ENCODE peak calls at places on chromosomes 16 and 17, in eight cellular contexts. D, N, O, J, L, G, X and U are unnamed samples.

GRCh38 chr17:72839086-72839728 is 253.3 kb downstream of the SLC39A11 start:
- DNase-seq in D (no peak), N (no peak), O (no peak), J (no peak), L (no peak), G (no peak), X (no peak), U (no peak)

GRCh38 chr17:14006249-14006942 is 62.9 kb upstream of the COX10 start:
- DNase-seq in D (no peak), N (no peak), O (no peak), J (no peak), L (no peak), G (no peak), X (no peak), U (no peak)

GRCh38 chr17:46885956-46886663 is 34.7 kb downstream of the WNT9B start:
- DNase-seq in D (no peak), N (no peak), O (no peak), J (no peak), L (no peak), G (no peak), X (no peak), U (no peak)

GRCh38 chr17:7296189-7296861 is 1.9 kb upstream of the YBX2 start:
- DNase-seq in D (peak; percentile 93), N (peak; percentile 69), O (peak; percentile 87), J (peak; percentile 96), L (peak; percentile 58), G (peak; percentile 41), X (peak; percentile 44), U (peak; percentile 90)

GRCh38 chr17:44134752-44135568 is 6.8 kb upstream of the HROB start:
- DNase-seq in D (no peak), N (no peak), O (no peak), J (no peak), L (no peak), G (no peak), X (no peak), U (no peak)

GRCh38 chr17:35087731-35088646 is 24.5 kb upstream of the RFFL start:
- DNase-seq in D (peak; percentile 71), N (peak; percentile 72), O (peak; percentile 68), J (no peak), L (peak; percentile 34), G (peak; percentile 38), X (peak; percentile 13), U (peak; percentile 49)

GRCh38 chr16:28029387-28030002 is 34.0 kb downstream of the GSG1L start:
- DNase-seq in D (no peak), N (no peak), O (no peak), J (no peak), L (no peak), G (no peak), X (no peak), U (no peak)

GRCh38 chr16:73279451-73279850 is 231.5 kb upstream of the ZFHX3 start:
- DNase-seq in D (no peak), N (no peak), O (no peak), J (no peak), L (no peak), G (no peak), X (no peak), U (no peak)

GRCh38 chr16:71867934-71868333 is 16.0 kb downstream of the ZNF821 start:
- DNase-seq in D (no peak), N (no peak), O (no peak), J (no peak), L (no peak), G (no peak), X (no peak), U (no peak)

GRCh38 chr16:54446639-54447038 is 160.1 kb upstream of the IRX3 start:
- DNase-seq in D (no peak), N (no peak), O (peak; percentile 66), J (no peak), L (no peak), G (no peak), X (no peak), U (peak; percentile 11)

GRCh38 chr16:47519037-47519436 is 57.9 kb downstream of the PHKB start:
- DNase-seq in D (no peak), N (no peak), O (no peak), J (no peak), L (no peak), G (no peak), X (no peak), U (no peak)

GRCh38 chr16:49858200-49859129 is 2.6 kb upstream of the ZNF423 start:
- DNase-seq in D (peak; percentile 81), N (no peak), O (peak; percentile 79), J (peak; percentile 88), L (peak; percentile 29), G (no peak), X (no peak), U (no peak)

GRCh38 chr16:66250686-66251405 is 115.6 kb upstream of the CDH5 start:
- DNase-seq in D (peak; percentile 44), N (no peak), O (peak; percentile 78), J (no peak), L (no peak), G (no peak), X (no peak), U (no peak)

GRCh38 chr17:17782425-17783120 is 54.2 kb downstream of the SREBF1 start:
- DNase-seq in D (peak; percentile 54), N (no peak), O (peak; percentile 41), J (peak; percentile 88), L (no peak), G (no peak), X (no peak), U (peak; percentile 20)

GRCh38 chr17:17779015-17779611 is 57.7 kb downstream of the SREBF1 start:
- DNase-seq in D (no peak), N (no peak), O (peak; percentile 45), J (no peak), L (no peak), G (no peak), X (no peak), U (no peak)

GRCh38 chr17:17783121-17783824 is 53.5 kb downstream of the SREBF1 start:
- DNase-seq in D (peak; percentile 62), N (peak; percentile 65), O (peak; percentile 82), J (peak; percentile 92), L (peak; percentile 61), G (peak; percentile 61), X (peak; percentile 35), U (peak; percentile 55)

GRCh38 chr17:17781591-17782424 is 55.0 kb downstream of the SREBF1 start:
- DNase-seq in D (peak; percentile 83), N (peak; percentile 57), O (peak; percentile 83), J (peak; percentile 88), L (peak; percentile 27), G (peak; percentile 32), X (no peak), U (peak; percentile 18)

GRCh38 chr17:17780941-17781590 is 55.7 kb downstream of the SREBF1 start:
- DNase-seq in D (peak; percentile 84), N (no peak), O (peak; percentile 34), J (peak; percentile 82), L (no peak), G (no peak), X (no peak), U (peak; percentile 35)
- H3K4me3 ChIP-seq in D (peak overlapping the region; percentile 35), N (no peak overlapping the region), O (no peak overlapping the region), J (peak overlapping the region; percentile 89), L (no peak overlapping the region), G (no peak overlapping the region), X (no peak overlapping the region), U (no peak overlapping the region)

GRCh38 chr16:81029930-81030604 is 5.6 kb upstream of the ATMIN start:
- DNase-seq in D (no peak), N (no peak), O (no peak), J (no peak), L (no peak), G (no peak), X (no peak), U (no peak)
- H3K36me3 ChIP-seq in D (no peaks in the 10 kb centered on the region), N (peaks cover 2% of the 10 kb centered on the region), O (no peaks in the 10 kb centered on the region), J (peaks cover 14% of the 10 kb centered on the region), L (no peaks in the 10 kb centered on the region), G (no peaks in the 10 kb centered on the region), X (no peaks in the 10 kb centered on the region), U (peaks cover 39% of the 10 kb centered on the region)

DNA sequence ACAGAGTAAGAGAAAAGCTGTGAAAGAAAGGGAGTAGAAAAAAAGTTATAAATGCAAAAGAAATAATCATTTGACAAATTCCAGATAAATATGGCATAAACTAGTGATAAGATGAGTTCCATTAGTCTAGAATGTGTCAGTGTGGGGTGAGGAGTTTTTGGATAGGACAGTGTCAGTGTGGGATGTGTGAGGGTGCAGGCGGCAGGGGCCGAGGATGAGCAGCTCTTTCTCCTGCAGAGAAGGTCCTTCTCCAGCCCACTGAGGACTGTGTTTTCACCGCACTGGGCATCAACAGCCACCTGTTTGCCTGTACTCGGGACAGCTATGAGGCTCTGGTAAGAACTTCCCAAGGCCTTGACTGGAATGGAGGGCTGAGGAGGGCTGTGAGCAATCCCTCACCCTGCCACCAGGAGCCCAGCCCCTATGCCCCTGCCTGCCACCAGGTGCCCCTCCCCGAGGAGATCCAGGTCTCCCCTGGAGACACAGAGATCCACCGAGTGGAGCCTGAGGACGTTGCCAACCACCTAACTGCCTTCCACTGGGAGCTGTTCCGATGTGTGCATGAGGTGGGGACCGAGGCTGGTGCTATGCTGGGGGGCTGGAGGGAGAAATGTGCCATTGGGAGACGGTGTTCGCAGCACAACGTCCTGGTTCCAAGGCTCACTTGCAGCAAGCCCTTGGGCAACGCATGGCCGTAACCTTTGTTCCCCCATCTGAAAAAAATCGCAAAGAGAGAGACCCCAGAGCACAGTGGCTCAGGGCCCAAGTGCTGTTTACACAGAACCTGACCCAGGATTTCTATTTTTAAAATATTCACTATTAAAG is 13.1 kb downstream of the RAPGEFL1 start:
- DNase-seq in D (no peak), N (no peak), O (no peak), J (peak; percentile 92), L (peak; percentile 25), G (peak; percentile 14), X (no peak), U (no peak)
- H3K4me3 ChIP-seq in D (no peak overlapping the region), N (no peak overlapping the region), O (no peak overlapping the region), J (peak overlapping the region; percentile 61), L (no peak overlapping the region), G (no peak overlapping the region), X (peak overlapping the region; percentile 78), U (no peak overlapping the region)

GRCh38 chr17:31004160-31004559 is 33.3 kb downstream of the RNF135 start:
- DNase-seq in D (no peak), N (no peak), O (no peak), J (no peak), L (no peak), G (no peak), X (no peak), U (no peak)
- H3K36me3 ChIP-seq in D (no peaks in the 10 kb centered on the region), N (no peaks in the 10 kb centered on the region), O (no peaks in the 10 kb centered on the region), J (no peaks in the 10 kb centered on the region), L (no peaks in the 10 kb centered on the region), G (no peaks in the 10 kb centered on the region), X (no peaks in the 10 kb centered on the region), U (peaks cover 6% of the 10 kb centered on the region)

DNA sequence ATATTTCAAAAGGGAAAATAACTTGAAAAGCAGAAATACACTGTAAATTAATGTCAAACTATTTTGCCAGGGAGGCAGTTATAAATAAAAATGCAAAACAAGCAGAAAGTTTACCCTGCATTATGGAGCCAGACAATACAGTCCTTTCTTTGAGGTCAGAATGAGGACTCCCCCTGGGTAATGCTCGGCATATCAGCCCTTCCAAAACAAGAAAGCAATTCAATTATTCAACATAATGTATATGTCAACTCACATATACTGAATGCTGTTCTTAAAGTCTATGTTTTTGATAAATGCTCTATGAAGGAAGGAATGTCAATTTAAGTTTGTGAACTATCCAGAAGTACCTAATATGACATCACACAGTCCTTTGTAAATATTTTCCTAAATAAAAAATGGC is 72.4 kb downstream of the TTC19 start:
- DNase-seq in D (no peak), N (no peak), O (no peak), J (no peak), L (no peak), G (no peak), X (no peak), U (no peak)
- H3K4me3 ChIP-seq in D (no peak overlapping the region), N (no peak overlapping the region), O (no peak overlapping the region), J (no peak overlapping the region), L (no peak overlapping the region), G (no peak overlapping the region), X (no peak overlapping the region), U (no peak overlapping the region)